ENCODE peak calls at places on chromosomes 4 and X, in seven cellular contexts. C is GM13977, Y is tibial artery, P is fibroblast of pulmonary artery, E is cardiac fibroblast, S is A549, N is glutamatergic neuron. I is an unnamed sample.
A peak's percentile ranks its signal among the peaks of the same experiment; 100 is the strongest.

GRCh38 chr4:41143721-41144379 is 70.5 kb downstream of the APBB2 start:
- DNase-seq in Y (no peak), C (no peak), E (peak; percentile 58), N (no peak), P (peak; percentile 42), S (no peak), I (no peak)

GRCh38 chr4:188989371-188989770 is 850.1 kb downstream of the TRIML1 start:
- DNase-seq in S (peak; percentile 28), Y (no peak), C (no peak), E (no peak), N (no peak), P (no peak), I (no peak)

GRCh38 chr4:176789955-176790354 is 2.8 kb downstream of the VEGFC start:
- DNase-seq in P (peak; percentile 74), Y (no peak), N (no peak), C (peak; percentile 73), E (peak; percentile 67), S (peak; percentile 70), I (no peak)

GRCh38 chrX:135516376-135516775 is 4.1 kb upstream of the INTS6L start:
- DNase-seq in Y (no peak), N (no peak), P (no peak), E (no peak), C (no peak), S (peak; percentile 2), I (no peak)

GRCh38 chr4:40228497-40229365 is 31.9 kb downstream of the RHOH start:
- DNase-seq in C (peak; percentile 58), S (peak; percentile 38), Y (no peak), E (no peak), P (peak; percentile 15), N (no peak), I (no peak)

GRCh38 chrX:54494970-54495813 is 842 bp downstream of the FGD1 start:
- DNase-seq in P (peak; percentile 17), S (peak; percentile 20), Y (peak; percentile 30), N (peak; percentile 46), C (no peak), E (peak; percentile 20), I (no peak)

GRCh38 chrX:17057209-17057608 is 110.8 kb downstream of the REPS2 start:
- DNase-seq in Y (no peak), E (no peak), N (no peak), P (no peak), C (no peak), S (no peak), I (no peak)

GRCh38 chr4:184114431-184114830 is 103.2 kb downstream of the ENPP6 start:
- DNase-seq in N (no peak), P (no peak), E (no peak), C (no peak), S (peak; percentile 14), Y (no peak), I (no peak)

GRCh38 chr4:112214397-112215264 is 17.0 kb upstream of the AP1AR start:
- DNase-seq in N (no peak), P (peak; percentile 53), Y (no peak), E (peak; percentile 54), C (no peak), S (peak; percentile 29), I (no peak)

DNA sequence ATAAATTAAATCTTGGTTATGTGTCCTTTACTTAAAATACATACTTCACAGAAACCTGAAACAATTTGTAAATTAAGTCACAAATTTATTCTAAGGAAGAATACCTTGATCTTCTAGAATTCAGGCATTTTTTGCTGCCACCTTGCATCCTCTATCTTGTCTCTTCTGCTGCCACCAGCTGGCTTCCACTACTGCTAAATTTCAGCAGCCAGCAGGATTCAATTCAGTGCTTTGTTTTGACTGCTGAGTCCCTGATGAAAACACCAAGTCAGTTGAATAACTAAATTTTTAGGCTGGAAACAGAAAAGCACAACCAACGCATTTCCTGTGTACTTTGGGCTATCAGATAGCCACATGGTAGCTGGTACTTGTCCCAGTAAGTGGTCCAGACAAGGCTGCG is 2.4 kb upstream of the MBTPS2 start:
- DNase-seq in C (no peak), E (peak; percentile 10), N (no peak), Y (no peak), S (no peak), P (peak; percentile 7), I (no peak)
- TF ChIP-seq CTCF in C (no peak), E (no peak), N (no peak), Y (no peak), S (no peak), P (no peak), I (no peak)

GRCh38 chr4:5772528-5773270 is 61.7 kb downstream of the EVC start:
- DNase-seq in S (no peak), Y (no peak), P (no peak), E (no peak), C (no peak), N (no peak), I (no peak)
- TF ChIP-seq CTCF in S (no peak), Y (no peak), P (no peak), E (no peak), C (no peak), N (no peak), I (no peak)

DNA sequence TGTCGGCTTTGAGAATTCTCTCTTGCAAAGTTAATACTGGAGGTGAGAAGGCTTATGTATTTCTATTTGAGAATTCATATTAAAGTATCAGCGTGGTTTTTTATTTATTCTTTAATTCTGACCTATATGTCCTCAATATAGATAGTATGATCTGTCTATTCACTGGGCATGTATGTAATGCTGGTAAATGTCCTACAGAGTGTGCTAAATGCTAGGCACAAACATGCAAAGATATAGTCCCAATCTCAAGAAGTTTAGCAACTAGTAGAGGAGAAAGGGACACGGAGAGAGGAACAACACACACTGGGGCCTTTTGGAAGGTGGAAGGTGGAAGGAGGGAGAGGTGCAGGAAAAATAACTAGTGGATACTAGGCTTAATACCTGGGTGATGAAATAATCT is 11.0 kb upstream of the BMPR1B start:
- DNase-seq in S (no peak), C (no peak), P (no peak), N (no peak), E (no peak), Y (no peak), I (no peak)
- TF ChIP-seq CTCF in S (no peak), C (no peak), P (no peak), N (no peak), E (peak; percentile 26), Y (no peak), I (no peak)

GRCh38 chrX:74293343-74293946 is 10.5 kb upstream of the ZCCHC13 start:
- DNase-seq in E (peak; percentile 84), N (peak; percentile 78), P (peak; percentile 79), S (peak; percentile 84), C (peak; percentile 56), Y (peak; percentile 61), I (peak; percentile 51)

GRCh38 chrX:74295102-74295501 is 8.9 kb upstream of the ZCCHC13 start:
- DNase-seq in N (no peak), Y (no peak), P (no peak), S (no peak), C (no peak), E (no peak), I (no peak)

GRCh38 chrX:74291577-74291963 is 12.4 kb upstream of the ZCCHC13 start:
- DNase-seq in S (no peak), N (no peak), C (no peak), E (no peak), P (no peak), Y (no peak), I (no peak)

GRCh38 chrX:74286950-74287349 is 17.0 kb upstream of the ZCCHC13 start:
- DNase-seq in E (peak; percentile 12), Y (no peak), S (peak; percentile 28), N (no peak), P (peak; percentile 31), C (no peak), I (no peak)

GRCh38 chrX:74291964-74292891 is 11.8 kb upstream of the ZCCHC13 start:
- DNase-seq in N (peak; percentile 79), E (peak; percentile 93), S (peak; percentile 95), Y (peak; percentile 92), P (peak; percentile 90), C (peak; percentile 71), I (peak; percentile 60)
- TF ChIP-seq CTCF in N (no peak), E (no peak), S (peak; percentile 17), Y (no peak), P (peak; percentile 10), C (peak; percentile 39), I (no peak)

DNA sequence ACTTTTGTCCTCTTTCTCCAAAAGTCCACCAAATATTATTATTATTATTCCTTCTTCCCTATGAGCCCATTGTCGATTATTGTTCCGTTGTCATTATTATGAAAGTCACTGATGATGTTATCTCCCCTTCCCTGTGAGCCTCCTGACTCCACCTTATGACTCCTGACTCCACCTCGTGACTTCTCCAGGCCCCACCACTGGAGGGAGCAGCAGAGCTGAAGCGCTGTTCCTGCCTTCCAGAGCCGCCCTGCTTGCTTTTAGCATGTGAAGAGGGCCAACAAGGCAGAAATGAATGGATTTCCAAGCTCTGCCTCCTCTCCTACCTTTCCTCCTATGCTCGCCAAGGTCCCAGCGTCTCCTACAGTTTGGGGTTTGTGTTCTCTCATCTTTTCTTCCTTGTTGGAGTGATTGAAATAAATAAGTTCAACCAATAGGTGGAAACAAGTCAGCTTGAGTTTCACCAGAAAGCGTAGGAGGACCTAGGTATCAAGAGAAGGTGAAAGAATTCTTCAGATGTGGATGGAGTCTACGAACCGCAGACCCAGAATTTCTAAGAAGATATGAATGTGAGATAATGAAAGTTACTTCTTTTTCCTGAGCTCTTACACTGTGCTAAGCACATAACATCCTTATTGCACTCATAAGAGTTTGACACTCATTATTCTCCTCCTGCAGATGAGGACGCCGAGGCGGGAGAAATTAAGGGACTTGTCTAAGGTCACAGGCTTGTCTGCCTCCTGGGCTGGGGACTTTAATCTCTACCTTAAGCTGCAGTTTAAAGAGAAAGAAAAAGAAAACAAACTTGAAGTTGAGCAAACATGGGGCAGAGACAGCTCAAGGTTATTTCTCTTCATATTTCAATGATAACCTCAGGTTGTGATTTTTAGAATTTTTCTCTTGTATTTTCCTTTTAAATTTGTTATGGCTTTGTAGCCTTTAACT is 26.1 kb downstream of the IGSF1 start:
- DNase-seq in N (peak; percentile 36), Y (no peak), S (peak; percentile 51), C (no peak), E (no peak), P (no peak), I (no peak)
- TF ChIP-seq CTCF in N (no peak), Y (no peak), S (peak; percentile 59), C (peak; percentile 54), E (no peak), P (no peak), I (peak; percentile 62)